ENCODE peak calls at places on chromosomes 16 and 17, in six cellular contexts. One of them, this sample, is unnamed. For H3K27me3, the result is how much of the 10 kb centered on the place peaks cover.

GRCh38 chr17:78507526-78507925 is 69.7 kb downstream of the DNAH17 start:
- DNase-seq in gastrocnemius medialis: no peak
- DNase-seq in tibial nerve: no peak
- DNase-seq in breast epithelium: no peak
- DNase-seq in IMR-90: no peak
- DNase-seq in adrenal gland: no peak
- DNase-seq in this sample: no peak

GRCh38 chr17:42378597-42379594 is 9.3 kb downstream of the STAT3 start:
- DNase-seq in gastrocnemius medialis: no peak
- DNase-seq in tibial nerve: no peak
- DNase-seq in breast epithelium: no peak
- DNase-seq in IMR-90: peak
- DNase-seq in adrenal gland: no peak
- DNase-seq in this sample: no peak

GRCh38 chr17:71168083-71168741 is 952.6 kb upstream of the SOX9 start:
- DNase-seq in gastrocnemius medialis: no peak
- DNase-seq in tibial nerve: no peak
- DNase-seq in breast epithelium: no peak
- DNase-seq in IMR-90: no peak
- DNase-seq in adrenal gland: no peak
- DNase-seq in this sample: no peak

GRCh38 chr17:16106161-16106891 is 106.7 kb downstream of the TTC19 start:
- DNase-seq in gastrocnemius medialis: no peak
- DNase-seq in tibial nerve: no peak
- DNase-seq in breast epithelium: no peak
- DNase-seq in IMR-90: peak
- DNase-seq in adrenal gland: no peak
- DNase-seq in this sample: peak

GRCh38 chr17:21291357-21291756 is 6.8 kb downstream of the MAP2K3 start:
- DNase-seq in gastrocnemius medialis: no peak
- DNase-seq in tibial nerve: no peak
- DNase-seq in breast epithelium: no peak
- DNase-seq in IMR-90: no peak
- DNase-seq in adrenal gland: no peak
- DNase-seq in this sample: no peak

GRCh38 chr17:59786536-59787319 is 79.3 kb downstream of the VMP1 start:
- DNase-seq in gastrocnemius medialis: no peak
- DNase-seq in tibial nerve: no peak
- DNase-seq in breast epithelium: no peak
- DNase-seq in IMR-90: peak
- DNase-seq in adrenal gland: peak
- DNase-seq in this sample: peak

GRCh38 chr17:43418441-43419374 is 19.9 kb downstream of the ARL4D start:
- DNase-seq in gastrocnemius medialis: no peak
- DNase-seq in tibial nerve: no peak
- DNase-seq in breast epithelium: no peak
- DNase-seq in IMR-90: peak
- DNase-seq in adrenal gland: peak
- DNase-seq in this sample: peak

GRCh38 chr17:72516772-72517399 is 396.1 kb downstream of the SOX9 start:
- DNase-seq in gastrocnemius medialis: peak
- DNase-seq in tibial nerve: peak
- DNase-seq in breast epithelium: no peak
- DNase-seq in IMR-90: no peak
- DNase-seq in adrenal gland: no peak
- DNase-seq in this sample: no peak

GRCh38 chr16:78816499-78817441 is 717.3 kb downstream of the WWOX start:
- DNase-seq in gastrocnemius medialis: peak
- DNase-seq in tibial nerve: no peak
- DNase-seq in breast epithelium: no peak
- DNase-seq in IMR-90: no peak
- DNase-seq in adrenal gland: no peak
- DNase-seq in this sample: peak

GRCh38 chr17:19342611-19343255 is 19.8 kb downstream of the B9D1 start:
- DNase-seq in gastrocnemius medialis: no peak
- DNase-seq in tibial nerve: no peak
- DNase-seq in breast epithelium: no peak
- DNase-seq in IMR-90: no peak
- DNase-seq in adrenal gland: peak
- DNase-seq in this sample: peak
- TF ChIP-seq CTCF in gastrocnemius medialis: no peak
- TF ChIP-seq CTCF in tibial nerve: no peak
- TF ChIP-seq CTCF in breast epithelium: no peak
- TF ChIP-seq CTCF in IMR-90: no peak
- TF ChIP-seq CTCF in adrenal gland: no peak
- TF ChIP-seq CTCF in this sample: no peak

DNA sequence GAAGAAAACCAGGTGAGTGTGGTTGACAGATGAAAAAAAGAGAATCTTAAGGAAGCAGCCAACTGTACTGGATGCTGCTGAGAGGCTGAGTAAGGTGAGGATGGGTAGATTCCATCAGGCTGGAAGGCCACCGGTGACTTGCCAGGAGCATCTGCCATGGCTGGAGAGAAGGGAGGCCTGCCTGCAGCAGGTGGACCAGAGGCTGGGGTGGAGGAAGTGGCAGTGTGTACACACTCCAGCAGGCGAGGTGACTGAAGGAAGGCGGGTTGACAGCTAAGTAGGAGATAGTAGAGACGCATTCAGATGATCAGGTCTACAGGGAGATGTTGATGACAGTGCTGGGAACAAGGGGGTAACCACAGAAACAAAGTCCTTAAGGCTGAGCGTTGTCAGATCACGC is 69.5 kb downstream of the USP43 start:
- DNase-seq in gastrocnemius medialis: no peak
- DNase-seq in tibial nerve: no peak
- DNase-seq in breast epithelium: no peak
- DNase-seq in IMR-90: no peak
- DNase-seq in adrenal gland: no peak
- DNase-seq in this sample: no peak
- H3K27me3 ChIP-seq in gastrocnemius medialis: under half
- H3K27me3 ChIP-seq in tibial nerve: under half
- H3K27me3 ChIP-seq in breast epithelium: under half
- H3K27me3 ChIP-seq in IMR-90: under half
- H3K27me3 ChIP-seq in adrenal gland: under half
- H3K27me3 ChIP-seq in this sample: under half

GRCh38 chr17:40341808-40342574 is 22.5 kb downstream of the GJD3 start:
- DNase-seq in gastrocnemius medialis: peak
- DNase-seq in tibial nerve: peak
- DNase-seq in breast epithelium: peak
- DNase-seq in IMR-90: peak
- DNase-seq in adrenal gland: peak
- DNase-seq in this sample: peak
- TF ChIP-seq POLR2A in gastrocnemius medialis: no peak
- TF ChIP-seq POLR2A in tibial nerve: peak
- TF ChIP-seq POLR2A in breast epithelium: no peak
- TF ChIP-seq POLR2A in IMR-90: peak
- TF ChIP-seq POLR2A in adrenal gland: peak
- TF ChIP-seq POLR2A in this sample: peak

GRCh38 chr16:2296662-2297505 is 29.0 kb upstream of the RNPS1 start:
- DNase-seq in gastrocnemius medialis: peak
- DNase-seq in tibial nerve: no peak
- DNase-seq in breast epithelium: no peak
- DNase-seq in IMR-90: no peak
- DNase-seq in adrenal gland: peak
- DNase-seq in this sample: no peak
- TF ChIP-seq CTCF in gastrocnemius medialis: peak
- TF ChIP-seq CTCF in tibial nerve: no peak
- TF ChIP-seq CTCF in breast epithelium: peak
- TF ChIP-seq CTCF in IMR-90: peak
- TF ChIP-seq CTCF in adrenal gland: peak
- TF ChIP-seq CTCF in this sample: no peak

DNA sequence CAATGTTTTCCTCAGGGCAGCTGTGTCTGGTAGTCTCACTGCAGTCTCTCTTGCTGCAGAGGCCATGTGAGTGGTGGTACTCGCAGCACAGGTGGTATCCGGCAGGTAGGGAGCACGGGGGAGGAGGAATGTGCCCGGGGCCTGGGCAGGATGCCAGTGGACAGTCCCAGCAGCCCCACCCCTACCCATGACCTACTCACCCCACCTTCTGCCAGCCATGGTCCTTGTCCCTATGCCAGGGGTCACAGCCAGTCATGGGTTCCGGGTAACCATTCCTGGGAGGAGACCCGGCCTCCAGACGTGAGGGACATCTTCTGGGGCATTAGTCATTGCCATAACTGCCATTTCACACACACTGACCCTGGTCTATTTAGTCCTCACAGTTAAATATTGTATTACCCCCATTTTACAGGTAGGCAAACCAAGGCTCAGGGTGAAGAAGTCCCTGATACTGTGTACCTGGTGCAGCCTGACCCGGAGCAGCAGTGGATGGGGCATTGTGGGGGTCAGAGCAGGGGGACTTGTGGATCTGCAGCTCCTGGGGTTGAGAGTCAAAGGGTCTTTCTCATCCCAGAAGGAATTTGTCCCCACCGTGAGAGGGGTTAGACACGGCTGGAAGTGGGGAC is 58.8 kb upstream of the TAC4 start:
- DNase-seq in gastrocnemius medialis: no peak
- DNase-seq in tibial nerve: no peak
- DNase-seq in breast epithelium: no peak
- DNase-seq in IMR-90: no peak
- DNase-seq in adrenal gland: no peak
- DNase-seq in this sample: no peak
- H3K27me3 ChIP-seq in gastrocnemius medialis: half or more
- H3K27me3 ChIP-seq in tibial nerve: half or more
- H3K27me3 ChIP-seq in breast epithelium: under half
- H3K27me3 ChIP-seq in IMR-90: half or more
- H3K27me3 ChIP-seq in adrenal gland: half or more
- H3K27me3 ChIP-seq in this sample: under half

This sample was measured in uterus.